ENCODE peak calls at places on chromosomes 3 and 15, in six cellular contexts. Q is naive thymus-derived CD4-positive, alpha-beta T cell; U is AG04449; P is neuronal stem cell; S is small intestine; M is NT2/D1. D is an unnamed sample.
A peak's percentile ranks its signal among the peaks of the same experiment; 100 is the strongest.

GRCh38 chr15:34436126-34436955 is 1.3 kb downstream of the GOLGA8A start:
- DNase-seq in Q (no peak), U (no peak), P (no peak), S (peak; percentile 4), M (no peak), D (no peak)

GRCh38 chr3:194575484-194576210 is 57.6 kb downstream of the TMEM44 start:
- DNase-seq in Q (no peak), U (no peak), P (no peak), S (no peak), M (no peak), D (peak; percentile 66)

GRCh38 chr3:87997298-87997697 is 61.5 kb downstream of the CGGBP1 start:
- DNase-seq in Q (no peak), U (no peak), P (no peak), S (no peak), M (no peak), D (no peak)

GRCh38 chr3:46935168-46935858 is 41.2 kb downstream of the CCDC12 start:
- DNase-seq in Q (no peak), U (peak; percentile 89), P (peak; percentile 67), S (peak; percentile 93), M (peak; percentile 95), D (no peak)

GRCh38 chr3:113223831-113224240 is 12.5 kb downstream of the BOC start:
- DNase-seq in Q (no peak), U (no peak), P (no peak), S (no peak), M (no peak), D (peak; percentile 57)

GRCh38 chr3:39121626-39122025 is 14.1 kb downstream of the TTC21A start:
- DNase-seq in Q (no peak), U (no peak), P (no peak), S (no peak), M (no peak), D (peak; percentile 23)

GRCh38 chr3:84967767-84968581 is 9.2 kb downstream of the CADM2 start:
- DNase-seq in Q (no peak), U (no peak), P (no peak), S (no peak), M (peak; percentile 35), D (no peak)

GRCh38 chr3:42500091-42500490 is 2.4 kb upstream of the VIPR1 start:
- DNase-seq in Q (no peak), U (no peak), P (no peak), S (no peak), M (no peak), D (no peak)

GRCh38 chr3:143037867-143038266 is 36.5 kb downstream of the U2SURP start:
- DNase-seq in Q (no peak), U (no peak), P (no peak), S (no peak), M (no peak), D (no peak)

GRCh38 chr3:122559906-122560305 is 4.2 kb downstream of the PARP9 start:
- DNase-seq in Q (no peak), U (no peak), P (no peak), S (no peak), M (no peak), D (no peak)

GRCh38 chr3:25580534-25580933 is 84.2 kb downstream of the TOP2B start:
- DNase-seq in Q (no peak), U (no peak), P (no peak), S (no peak), M (no peak), D (no peak)

DNA sequence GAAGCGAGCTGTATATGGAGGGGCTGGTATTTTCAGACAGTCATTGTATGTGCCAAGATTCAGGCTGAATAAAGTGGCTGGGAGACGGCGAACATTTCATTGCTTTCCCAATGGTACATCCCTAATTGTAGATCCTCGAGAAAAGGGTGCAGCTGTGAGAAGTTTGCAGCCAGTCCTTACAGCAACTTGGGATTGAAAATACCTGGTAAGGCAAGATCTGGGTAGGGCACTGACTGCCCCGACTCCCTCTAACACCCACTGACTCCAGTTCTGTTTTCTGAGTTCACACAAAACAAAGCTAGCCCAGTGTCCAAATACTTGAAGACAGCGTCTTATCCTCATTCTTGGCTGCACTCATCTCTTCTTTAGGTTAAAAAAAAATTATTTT is 63.7 kb downstream of the EDEM1 start:
- DNase-seq in Q (no peak), U (no peak), P (no peak), S (peak; percentile 18), M (no peak), D (no peak)
- H3K4me3 ChIP-seq in Q (no peak overlapping the region), U (peak overlapping the region; percentile 40), P (no peak overlapping the region), S (peak overlapping the region; percentile 18), M (no peak overlapping the region), D (no peak overlapping the region)

GRCh38 chr3:62374375-62374876 is 1.1 kb upstream of the FEZF2 start:
- DNase-seq in Q (no peak), U (no peak), P (peak; percentile 85), S (no peak), M (no peak), D (no peak)
- H3K4me3 ChIP-seq in Q (no peak overlapping the region), U (peak overlapping the region; percentile 20), P (no peak overlapping the region), S (no peak overlapping the region), M (no peak overlapping the region), D (no peak overlapping the region)

GRCh38 chr15:52464478-52464877 is 64.2 kb downstream of the MYO5A start:
- DNase-seq in Q (no peak), U (no peak), P (no peak), S (peak; percentile 34), M (no peak), D (no peak)

GRCh38 chr15:52466134-52466701 is 62.5 kb downstream of the MYO5A start:
- DNase-seq in Q (peak; percentile 16), U (no peak), P (no peak), S (no peak), M (no peak), D (peak; percentile 74)

GRCh38 chr15:52464040-52464439 is 64.6 kb downstream of the MYO5A start:
- DNase-seq in Q (no peak), U (no peak), P (no peak), S (no peak), M (no peak), D (no peak)

GRCh38 chr15:52462806-52463360 is 65.8 kb downstream of the MYO5A start:
- DNase-seq in Q (no peak), U (no peak), P (no peak), S (no peak), M (no peak), D (no peak)

DNA sequence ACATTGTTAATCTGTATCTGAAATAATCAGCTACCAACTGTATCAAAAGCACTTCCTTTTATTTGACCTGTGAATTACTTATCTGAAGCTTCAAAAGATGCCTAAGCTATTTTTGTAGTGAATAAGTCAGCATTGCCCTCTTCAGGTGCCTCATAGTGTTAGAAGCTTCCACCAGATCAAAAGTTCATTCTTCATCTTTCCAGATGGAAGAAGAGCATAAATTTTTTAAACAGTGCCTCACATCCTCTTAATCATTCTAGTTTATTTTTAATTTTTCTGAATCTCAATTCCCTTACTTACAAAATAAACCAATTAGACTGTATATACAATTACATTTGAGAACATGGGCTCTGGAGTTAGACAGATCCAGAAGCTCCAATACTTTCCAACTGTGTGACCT is 65.0 kb downstream of the MYO5A start:
- DNase-seq in Q (no peak), U (no peak), P (no peak), S (no peak), M (no peak), D (no peak)
- H3K4me3 ChIP-seq in Q (no peak overlapping the region), U (no peak overlapping the region), P (no peak overlapping the region), S (no peak overlapping the region), M (no peak overlapping the region), D (no peak overlapping the region)

GRCh38 chr3:135229018-135229495 is 434.0 kb downstream of the EPHB1 start:
- DNase-seq in Q (no peak), U (no peak), P (no peak), S (peak; percentile 59), M (no peak), D (peak; percentile 34)

GRCh38 chr3:135231646-135232625 is 436.9 kb downstream of the EPHB1 start:
- DNase-seq in Q (no peak), U (no peak), P (no peak), S (no peak), M (peak; percentile 57), D (no peak)

GRCh38 chr3:135226057-135226456 is 431.0 kb downstream of the EPHB1 start:
- DNase-seq in Q (no peak), U (no peak), P (no peak), S (no peak), M (no peak), D (no peak)

GRCh38 chr3:135224963-135225362 is 429.9 kb downstream of the EPHB1 start:
- DNase-seq in Q (no peak), U (no peak), P (no peak), S (no peak), M (no peak), D (no peak)

GRCh38 chr3:135228131-135228530 is 433.1 kb downstream of the EPHB1 start:
- DNase-seq in Q (no peak), U (no peak), P (no peak), S (no peak), M (no peak), D (peak; percentile 56)
- H3K4me3 ChIP-seq in Q (no peak overlapping the region), U (no peak overlapping the region), P (no peak overlapping the region), S (no peak overlapping the region), M (no peak overlapping the region), D (no peak overlapping the region)

GRCh38 chr15:36358094-36358961 is 221.1 kb upstream of the CDIN1 start:
- DNase-seq in Q (no peak), U (no peak), P (no peak), S (no peak), M (no peak), D (no peak)

GRCh38 chr15:36361351-36361870 is 218.0 kb upstream of the CDIN1 start:
- DNase-seq in Q (no peak), U (no peak), P (no peak), S (no peak), M (no peak), D (no peak)

GRCh38 chr15:36356978-36357582 is 222.3 kb upstream of the CDIN1 start:
- DNase-seq in Q (no peak), U (peak; percentile 71), P (no peak), S (no peak), M (no peak), D (no peak)

GRCh38 chr15:36359286-36359685 is 220.1 kb upstream of the CDIN1 start:
- DNase-seq in Q (no peak), U (no peak), P (no peak), S (no peak), M (no peak), D (no peak)

GRCh38 chr15:36356511-36356910 is 222.9 kb upstream of the CDIN1 start:
- DNase-seq in Q (no peak), U (no peak), P (no peak), S (no peak), M (no peak), D (no peak)
- H3K4me3 ChIP-seq in Q (no peak overlapping the region), U (no peak overlapping the region), P (no peak overlapping the region), S (no peak overlapping the region), M (no peak overlapping the region), D (no peak overlapping the region)

DNA sequence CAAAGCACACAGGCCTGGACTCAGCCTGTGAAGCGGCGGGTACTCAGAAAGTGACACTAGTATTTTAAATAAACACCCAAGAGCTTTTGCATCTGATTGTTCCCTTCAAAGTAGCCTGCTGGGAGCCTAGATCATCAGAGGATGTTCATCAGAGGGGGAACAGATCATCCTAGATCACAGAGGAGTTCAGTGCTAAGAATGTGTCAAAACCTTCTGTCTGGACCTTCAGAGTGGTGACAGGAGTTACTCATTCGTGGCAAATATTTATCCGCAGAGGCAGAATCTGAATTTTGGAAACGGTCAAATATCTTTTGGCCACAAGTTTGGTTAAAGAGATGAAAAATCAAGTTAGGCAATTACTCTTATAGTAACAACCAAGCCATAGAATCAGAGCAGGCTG is 9.7 kb upstream of the KIF7 start:
- DNase-seq in Q (no peak), U (no peak), P (no peak), S (no peak), M (no peak), D (no peak)
- H3K4me3 ChIP-seq in Q (no peak overlapping the region), U (no peak overlapping the region), P (no peak overlapping the region), S (peak overlapping the region; percentile 55), M (no peak overlapping the region), D (no peak overlapping the region)